ENCODE peak calls at places on chromosomes 12 and 14, in six cellular contexts. One of them, this sample, is unnamed.

GRCh38 chr12:57726151-57726883 is 12.2 kb downstream of the AGAP2 start:
- DNase-seq in hepatocyte: peak
- DNase-seq in stomach: peak
- DNase-seq in trophoblast cell: peak
- DNase-seq in IMR-90: peak
- DNase-seq in AG04450: peak
- DNase-seq in this sample: no peak

GRCh38 chr14:51630987-51631386 is 20.7 kb upstream of the FRMD6 start:
- DNase-seq in trophoblast cell: peak
- DNase-seq in stomach: no peak
- DNase-seq in IMR-90: no peak
- DNase-seq in hepatocyte: no peak
- DNase-seq in AG04450: no peak
- DNase-seq in this sample: no peak

GRCh38 chr14:65627315-65627714 is 214.8 kb downstream of the FUT8 start:
- DNase-seq in stomach: no peak
- DNase-seq in trophoblast cell: no peak
- DNase-seq in AG04450: no peak
- DNase-seq in IMR-90: no peak
- DNase-seq in hepatocyte: no peak
- DNase-seq in this sample: no peak

GRCh38 chr12:126726481-126727217 is 1540.3 kb upstream of the TMEM132C start:
- DNase-seq in AG04450: no peak
- DNase-seq in stomach: no peak
- DNase-seq in hepatocyte: no peak
- DNase-seq in IMR-90: no peak
- DNase-seq in trophoblast cell: no peak
- DNase-seq in this sample: no peak

GRCh38 chr14:105395538-105395854 is 2.8 kb upstream of the TEX22 start:
- DNase-seq in hepatocyte: no peak
- DNase-seq in IMR-90: no peak
- DNase-seq in AG04450: no peak
- DNase-seq in trophoblast cell: no peak
- DNase-seq in stomach: no peak
- DNase-seq in this sample: no peak

GRCh38 chr12:12202105-12202504 is 64.7 kb downstream of the LRP6 start:
- DNase-seq in AG04450: no peak
- DNase-seq in trophoblast cell: no peak
- DNase-seq in IMR-90: no peak
- DNase-seq in stomach: no peak
- DNase-seq in hepatocyte: no peak
- DNase-seq in this sample: no peak

GRCh38 chr12:5260591-5261086 is 171.3 kb upstream of the NTF3 start:
- DNase-seq in AG04450: no peak
- DNase-seq in hepatocyte: peak
- DNase-seq in stomach: no peak
- DNase-seq in trophoblast cell: no peak
- DNase-seq in IMR-90: no peak
- DNase-seq in this sample: no peak

GRCh38 chr14:74081491-74081890 is 2.8 kb downstream of the ALDH6A1 start:
- DNase-seq in hepatocyte: no peak
- DNase-seq in trophoblast cell: no peak
- DNase-seq in IMR-90: no peak
- DNase-seq in AG04450: no peak
- DNase-seq in stomach: no peak
- DNase-seq in this sample: no peak

GRCh38 chr12:131223791-131224567 is 270.3 kb downstream of the ADGRD1 start:
- DNase-seq in hepatocyte: no peak
- DNase-seq in stomach: no peak
- DNase-seq in AG04450: no peak
- DNase-seq in trophoblast cell: no peak
- DNase-seq in IMR-90: no peak
- DNase-seq in this sample: no peak

GRCh38 chr12:53603196-53603595 is 23.0 kb downstream of the ATF7 start:
- DNase-seq in hepatocyte: no peak
- DNase-seq in trophoblast cell: no peak
- DNase-seq in IMR-90: no peak
- DNase-seq in stomach: no peak
- DNase-seq in AG04450: no peak
- DNase-seq in this sample: no peak

GRCh38 chr14:103899316-103899715 is 28.9 kb upstream of the TDRD9 start:
- DNase-seq in stomach: no peak
- DNase-seq in hepatocyte: no peak
- DNase-seq in AG04450: no peak
- DNase-seq in IMR-90: no peak
- DNase-seq in trophoblast cell: no peak
- DNase-seq in this sample: no peak

GRCh38 chr14:99401196-99401595 is 79.5 kb downstream of the SETD3 start:
- DNase-seq in IMR-90: no peak
- DNase-seq in trophoblast cell: no peak
- DNase-seq in stomach: no peak
- DNase-seq in AG04450: no peak
- DNase-seq in hepatocyte: no peak
- DNase-seq in this sample: no peak

DNA sequence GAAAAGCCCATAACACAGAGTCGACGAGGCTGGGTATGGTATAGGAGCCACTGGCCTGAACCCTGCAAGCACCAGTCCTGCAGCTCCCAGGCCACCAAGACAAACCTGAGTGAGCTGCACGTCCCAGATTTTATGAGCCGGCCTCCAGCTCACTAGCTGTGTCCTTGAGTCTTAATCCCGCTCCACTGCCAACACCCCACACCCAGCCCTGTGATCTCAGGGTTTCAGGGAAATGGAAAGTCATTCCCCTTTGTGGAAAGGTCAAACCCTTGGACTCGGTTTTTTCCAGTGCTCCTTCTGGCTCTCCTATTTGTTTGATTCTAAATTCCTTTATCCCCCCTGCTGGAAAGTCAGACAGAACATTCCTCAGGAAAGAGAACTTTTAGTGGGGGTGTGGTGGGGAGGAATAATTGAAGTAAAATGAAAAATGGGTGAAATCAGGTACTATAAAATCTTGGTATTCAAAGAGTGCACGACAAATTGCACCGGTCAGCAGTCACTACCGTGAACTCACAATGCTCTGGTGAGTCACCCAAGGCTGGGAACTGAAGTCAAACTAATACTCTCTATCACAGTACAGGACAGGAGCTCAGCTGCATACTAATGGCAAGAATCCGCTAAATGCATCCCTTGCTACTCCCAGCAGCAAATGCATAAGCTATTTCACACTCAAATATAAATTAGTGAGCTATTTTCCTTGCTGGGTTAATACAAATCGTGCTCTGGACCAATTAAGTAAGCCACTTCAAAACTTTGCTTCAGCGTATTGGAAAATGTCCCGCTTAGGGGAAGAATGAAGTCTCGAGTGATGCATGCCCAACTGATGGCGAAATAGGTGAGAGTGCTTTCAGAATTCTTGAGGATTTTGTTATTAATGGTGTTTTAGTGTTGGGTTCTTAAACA is 9.0 kb downstream of the PITPNM2 start:
- DNase-seq in hepatocyte: peak
- DNase-seq in trophoblast cell: peak
- DNase-seq in AG04450: peak
- DNase-seq in IMR-90: peak
- DNase-seq in stomach: peak
- DNase-seq in this sample: no peak
- H3K27ac ChIP-seq in hepatocyte: peak
- H3K27ac ChIP-seq in trophoblast cell: no peak
- H3K27ac ChIP-seq in AG04450: peak
- H3K27ac ChIP-seq in IMR-90: peak
- H3K27ac ChIP-seq in stomach: peak
- H3K27ac ChIP-seq in this sample: peak

DNA sequence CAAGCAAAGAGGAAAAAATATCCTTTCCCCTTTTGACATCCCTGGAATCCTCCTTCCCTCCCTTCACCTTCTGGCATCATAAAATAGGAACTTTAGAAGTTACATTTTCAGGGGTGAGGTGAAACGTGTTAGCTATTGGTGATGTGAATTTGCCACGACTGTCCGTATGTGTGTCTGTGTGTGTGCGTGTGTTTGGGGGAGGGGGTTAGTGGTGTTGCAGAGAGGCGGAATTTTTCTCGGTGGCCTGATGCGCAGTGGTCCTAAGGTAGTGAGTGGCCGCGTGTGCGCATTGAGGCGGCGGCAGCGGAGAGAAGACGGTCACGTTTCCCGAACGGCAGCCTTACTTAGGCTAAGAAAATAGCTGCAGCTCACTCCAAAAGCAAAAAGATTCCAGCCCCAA is 4.5 kb downstream of the FLRT2 start:
- DNase-seq in AG04450: no peak
- DNase-seq in IMR-90: peak
- DNase-seq in trophoblast cell: no peak
- DNase-seq in hepatocyte: peak
- DNase-seq in stomach: no peak
- DNase-seq in this sample: no peak
- H3K27ac ChIP-seq in AG04450: no peak
- H3K27ac ChIP-seq in IMR-90: peak
- H3K27ac ChIP-seq in trophoblast cell: no peak
- H3K27ac ChIP-seq in hepatocyte: peak
- H3K27ac ChIP-seq in stomach: peak
- H3K27ac ChIP-seq in this sample: peak

DNA sequence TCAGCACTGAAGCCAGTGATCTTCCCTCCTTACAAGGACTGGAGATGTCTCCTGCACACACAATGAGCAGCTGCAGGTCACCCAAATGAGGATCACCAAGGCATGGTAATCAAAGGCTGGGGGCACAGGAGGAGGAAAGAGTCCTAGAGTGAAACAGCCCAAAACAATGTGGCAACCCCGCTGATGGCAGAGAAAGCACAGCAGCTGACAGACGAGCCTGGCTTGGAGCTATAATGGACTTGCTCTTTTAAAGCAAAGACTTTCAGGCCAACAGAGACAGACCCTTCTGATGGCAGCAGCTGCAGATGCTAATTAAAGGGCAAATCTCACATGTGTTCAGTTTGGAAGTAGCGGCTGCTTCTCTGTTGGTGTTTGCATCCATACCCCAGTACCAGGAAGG is 38.3 kb downstream of the CIT start:
- DNase-seq in IMR-90: no peak
- DNase-seq in hepatocyte: no peak
- DNase-seq in stomach: no peak
- DNase-seq in AG04450: no peak
- DNase-seq in trophoblast cell: no peak
- DNase-seq in this sample: no peak
- H3K27ac ChIP-seq in IMR-90: no peak
- H3K27ac ChIP-seq in hepatocyte: no peak
- H3K27ac ChIP-seq in stomach: no peak
- H3K27ac ChIP-seq in AG04450: no peak
- H3K27ac ChIP-seq in trophoblast cell: no peak
- H3K27ac ChIP-seq in this sample: no peak

GRCh38 chr12:111672822-111673381 is 12.9 kb downstream of the BRAP start:
- DNase-seq in hepatocyte: no peak
- DNase-seq in stomach: no peak
- DNase-seq in IMR-90: no peak
- DNase-seq in AG04450: no peak
- DNase-seq in trophoblast cell: no peak
- DNase-seq in this sample: no peak
- H3K27ac ChIP-seq in hepatocyte: no peak
- H3K27ac ChIP-seq in stomach: no peak
- H3K27ac ChIP-seq in IMR-90: no peak
- H3K27ac ChIP-seq in AG04450: no peak
- H3K27ac ChIP-seq in trophoblast cell: no peak
- H3K27ac ChIP-seq in this sample: no peak

GRCh38 chr14:96823652-96824051 is 26.5 kb downstream of the VRK1 start:
- DNase-seq in hepatocyte: no peak
- DNase-seq in IMR-90: no peak
- DNase-seq in stomach: no peak
- DNase-seq in AG04450: no peak
- DNase-seq in trophoblast cell: no peak
- DNase-seq in this sample: no peak
- H3K27ac ChIP-seq in hepatocyte: no peak
- H3K27ac ChIP-seq in IMR-90: no peak
- H3K27ac ChIP-seq in stomach: no peak
- H3K27ac ChIP-seq in AG04450: no peak
- H3K27ac ChIP-seq in trophoblast cell: no peak
- H3K27ac ChIP-seq in this sample: no peak

GRCh38 chr14:20512139-20512905 is 7.0 kb downstream of the RNASE10 start:
- DNase-seq in trophoblast cell: peak
- DNase-seq in AG04450: no peak
- DNase-seq in IMR-90: peak
- DNase-seq in stomach: no peak
- DNase-seq in hepatocyte: no peak
- DNase-seq in this sample: no peak
- H3K27ac ChIP-seq in trophoblast cell: no peak
- H3K27ac ChIP-seq in AG04450: no peak
- H3K27ac ChIP-seq in IMR-90: no peak
- H3K27ac ChIP-seq in stomach: no peak
- H3K27ac ChIP-seq in hepatocyte: no peak
- H3K27ac ChIP-seq in this sample: no peak

DNA sequence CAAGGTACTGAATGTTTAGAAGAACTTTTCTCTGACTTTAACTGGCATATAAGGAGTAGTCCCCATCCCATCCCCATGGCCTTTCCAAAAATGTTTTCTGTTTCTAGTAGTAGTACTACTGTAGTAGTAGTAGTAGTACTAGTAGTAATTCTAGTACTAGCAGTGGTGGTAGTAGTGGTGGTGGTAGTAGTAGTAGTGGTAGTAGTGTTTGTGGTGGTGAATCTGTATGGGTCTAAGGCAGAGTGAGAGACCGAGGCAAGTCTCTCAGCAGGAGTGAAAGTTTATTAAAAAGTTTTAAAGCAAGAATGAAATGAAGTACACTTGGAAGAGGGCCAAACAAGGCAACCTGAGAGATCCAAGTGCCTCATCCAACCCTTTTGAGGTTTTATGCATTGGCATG is 58.6 kb downstream of the FOXN4 start:
- DNase-seq in IMR-90: peak
- DNase-seq in trophoblast cell: no peak
- DNase-seq in hepatocyte: peak
- DNase-seq in stomach: no peak
- DNase-seq in AG04450: no peak
- DNase-seq in this sample: no peak
- H3K27ac ChIP-seq in IMR-90: no peak
- H3K27ac ChIP-seq in trophoblast cell: no peak
- H3K27ac ChIP-seq in hepatocyte: no peak
- H3K27ac ChIP-seq in stomach: no peak
- H3K27ac ChIP-seq in AG04450: no peak
- H3K27ac ChIP-seq in this sample: no peak

DNA sequence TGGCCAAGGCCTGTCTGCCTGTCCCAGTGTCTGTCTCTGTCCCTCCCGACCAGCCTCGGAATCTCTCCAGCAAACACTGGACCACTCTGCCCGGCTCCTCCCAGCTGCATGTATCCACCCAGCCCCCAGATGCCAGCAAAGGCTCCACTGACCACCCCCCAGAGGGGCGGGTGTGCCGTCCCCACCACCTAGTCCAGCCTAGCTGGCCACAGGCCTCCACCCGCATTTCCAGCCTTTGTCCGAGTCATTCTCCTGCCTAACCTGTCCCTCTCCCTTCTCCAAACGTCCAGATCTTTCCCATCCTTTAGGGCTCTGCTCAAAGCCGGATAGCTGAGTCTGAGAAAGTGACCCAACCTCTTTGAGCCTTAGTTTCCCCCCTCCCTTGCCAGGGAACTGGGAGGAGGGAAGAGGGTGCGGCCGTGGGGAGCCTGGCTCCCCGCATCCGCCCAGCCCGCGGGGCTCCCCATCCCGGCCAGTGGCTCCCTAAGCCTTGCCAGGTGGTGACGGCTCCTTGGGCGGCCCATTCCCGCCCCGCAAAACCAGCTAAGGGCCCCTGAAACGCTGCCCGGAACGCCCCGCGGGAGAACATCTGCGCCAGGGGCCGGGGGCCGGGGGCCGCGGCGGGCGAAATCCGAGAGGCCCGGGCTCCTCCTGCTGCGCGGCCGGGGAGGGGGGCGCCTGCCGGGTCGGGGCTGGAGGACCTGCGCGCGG is 34.6 kb upstream of the ANKRD9 start:
- DNase-seq in trophoblast cell: peak
- DNase-seq in AG04450: no peak
- DNase-seq in IMR-90: no peak
- DNase-seq in stomach: no peak
- DNase-seq in hepatocyte: peak
- DNase-seq in this sample: no peak
- H3K27ac ChIP-seq in trophoblast cell: peak
- H3K27ac ChIP-seq in AG04450: no peak
- H3K27ac ChIP-seq in IMR-90: no peak
- H3K27ac ChIP-seq in stomach: no peak
- H3K27ac ChIP-seq in hepatocyte: peak
- H3K27ac ChIP-seq in this sample: no peak

This sample was measured in esophagus muscularis mucosa.